ENCODE peak calls at places on chromosome 3, in seven cellular contexts. I is renal cortical epithelial cell, A is NCI-H146, L is ovary, B is ACHN, S is EL, J is SJSA1. C is an unnamed sample.

GRCh38 chr3:169998668-169999131 is 32.1 kb downstream of the SEC62 start:
- DNase-seq in A (no peak), I (peak), B (no peak), L (no peak), S (peak), J (no peak), C (peak)

GRCh38 chr3:11549580-11550140 is 94.1 kb downstream of the VGLL4 start:
- DNase-seq in L (no peak), S (no peak), B (no peak), A (no peak), J (no peak), I (peak), C (peak)

GRCh38 chr3:174216948-174217718 is 642.0 kb upstream of the NAALADL2 start:
- DNase-seq in J (no peak), B (no peak), I (no peak), A (no peak), L (no peak), S (no peak), C (no peak)

GRCh38 chr3:69805491-69805890 is 66.2 kb downstream of the MITF start:
- DNase-seq in S (no peak), J (no peak), B (no peak), L (no peak), I (no peak), A (no peak), C (no peak)

GRCh38 chr3:28972921-28973320 is 307.9 kb upstream of the RBMS3 start:
- DNase-seq in A (no peak), I (peak), S (peak), B (no peak), L (no peak), J (no peak), C (peak)

GRCh38 chr3:13080591-13080990 is 7.4 kb upstream of the IQSEC1 start:
- DNase-seq in A (no peak), J (no peak), I (no peak), L (no peak), S (no peak), B (no peak), C (peak)

GRCh38 chr3:64300790-64301423 is 75.6 kb upstream of the PRICKLE2 start:
- DNase-seq in B (no peak), A (no peak), S (peak), I (peak), L (no peak), J (no peak), C (peak)

GRCh38 chr3:123481722-123482457 is 33.0 kb upstream of the ADCY5 start:
- DNase-seq in A (no peak), J (no peak), I (no peak), B (no peak), S (no peak), L (no peak), C (no peak)

GRCh38 chr3:13189639-13190375 is 116.6 kb upstream of the IQSEC1 start:
- DNase-seq in L (no peak), S (peak), A (no peak), B (no peak), I (peak), J (no peak), C (peak)

GRCh38 chr3:172848910-172849309 is 98.4 kb downstream of the ECT2 start:
- DNase-seq in A (no peak), B (no peak), S (peak), J (no peak), I (peak), L (no peak), C (peak)

GRCh38 chr3:169278667-169279066 is 384.8 kb downstream of the MECOM start:
- DNase-seq in I (peak), L (no peak), J (no peak), A (no peak), B (no peak), S (no peak), C (no peak)

GRCh38 chr3:99651561-99651960 is 13.2 kb downstream of the COL8A1 start:
- DNase-seq in I (peak), A (no peak), J (peak), B (peak), S (peak), L (peak), C (peak)